ENCODE peak calls at places on chromosomes 1 and 21, in six cellular contexts. P, Z, B, I, S and O are unnamed samples.
A peak's percentile ranks its signal among the peaks of the same experiment; 100 is the strongest.

GRCh38 chr21:15831497-15831896 is 101.7 kb downstream of the USP25 start:
- DNase-seq in B (no peak), Z (no peak), S (no peak), I (no peak), P (no peak), O (no peak)

GRCh38 chr1:53270873-53271272 is 32.6 kb upstream of the MAGOH start:
- DNase-seq in B (no peak), Z (no peak), I (no peak), S (no peak), P (no peak), O (no peak)

GRCh38 chr1:204777591-204777990 is 92.1 kb upstream of the LRRN2 start:
- DNase-seq in I (no peak), P (no peak), B (no peak), Z (no peak), S (no peak), O (no peak)

GRCh38 chr1:200610846-200611245 is 9.7 kb downstream of the KIF14 start:
- DNase-seq in S (peak; percentile 58), B (no peak), P (no peak), Z (peak; percentile 30), I (no peak), O (no peak)

GRCh38 chr1:245288796-245289195 is 134.0 kb downstream of the KIF26B start:
- DNase-seq in S (peak; percentile 13), I (no peak), B (no peak), Z (no peak), P (no peak), O (no peak)

GRCh38 chr1:155198547-155198906 is 9.2 kb downstream of the THBS3 start:
- DNase-seq in I (no peak), P (no peak), S (no peak), Z (no peak), B (no peak), O (no peak)

GRCh38 chr1:198283222-198283621 is 126.4 kb downstream of the NEK7 start:
- DNase-seq in P (no peak), I (no peak), Z (no peak), S (peak; percentile 57), B (no peak), O (no peak)

GRCh38 chr1:7013833-7014639 is 228.8 kb downstream of the CAMTA1 start:
- DNase-seq in I (no peak), B (no peak), S (no peak), Z (no peak), P (no peak), O (no peak)

GRCh38 chr1:151763990-151764389 is 694 bp upstream of the MRPL9 start:
- DNase-seq in S (no peak), Z (no peak), B (no peak), I (no peak), P (no peak), O (no peak)

GRCh38 chr1:200154069-200154767 is 126.7 kb downstream of the NR5A2 start:
- DNase-seq in Z (no peak), P (no peak), I (no peak), B (no peak), S (peak; percentile 16), O (no peak)

GRCh38 chr21:19981938-19982337 is 1016.3 kb upstream of the NCAM2 start:
- DNase-seq in Z (no peak), I (no peak), B (no peak), S (no peak), P (no peak), O (no peak)
- TF ChIP-seq CTCF in Z (no peak), I (no peak), B (no peak), S (no peak), P (no peak), O (peak; percentile 9)

GRCh38 chr1:235783148-235783776 is 83.4 kb downstream of the LYST start:
- DNase-seq in S (peak; percentile 73), Z (peak; percentile 71), I (no peak), P (no peak), B (peak; percentile 16), O (no peak)
- TF ChIP-seq CTCF in S (peak; percentile 70), Z (peak; percentile 33), I (peak; percentile 50), P (peak; percentile 29), B (no peak), O (peak; percentile 64)

GRCh38 chr1:58720680-58721079 is 20.8 kb upstream of the MYSM1 start:
- DNase-seq in Z (no peak), S (peak; percentile 52), P (no peak), B (peak; percentile 29), I (no peak), O (no peak)
- TF ChIP-seq CTCF in Z (no peak), S (no peak), P (no peak), B (no peak), I (no peak), O (no peak)

DNA sequence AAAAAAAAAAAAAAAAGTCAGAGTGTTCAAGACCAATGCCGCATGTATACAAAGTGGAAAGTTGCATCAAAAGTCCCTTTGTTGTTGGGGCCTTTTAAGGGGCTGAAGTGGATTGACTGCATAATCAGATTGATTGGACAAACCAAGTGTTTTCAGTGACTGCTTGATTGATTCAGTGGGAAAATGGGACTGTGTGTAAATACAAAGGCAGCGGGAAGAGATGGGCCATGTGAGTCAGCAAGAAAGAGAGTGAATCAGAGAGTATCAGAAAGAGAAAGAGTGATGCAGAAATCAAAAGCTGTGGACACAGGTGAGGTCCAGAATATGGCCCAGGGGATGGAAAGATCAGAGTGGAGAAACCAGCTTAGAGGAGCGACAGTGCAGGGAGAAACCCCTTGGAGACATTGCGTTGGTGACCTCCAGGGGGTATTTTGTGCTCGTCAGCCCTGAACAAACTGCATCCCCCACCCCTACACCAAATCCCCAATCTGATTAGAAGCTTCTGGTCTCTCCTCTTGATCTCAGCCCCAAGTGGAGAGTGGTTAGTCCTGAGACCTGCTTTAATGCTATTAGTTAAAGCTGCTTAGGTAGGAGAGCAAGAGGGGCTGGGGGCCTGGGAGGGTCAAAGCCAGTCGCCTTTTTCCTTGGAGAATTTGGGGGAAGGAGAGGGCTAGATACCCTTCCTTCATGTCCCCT is 5.1 kb upstream of the ETV3L start:
- DNase-seq in B (peak; percentile 29), P (no peak), Z (peak; percentile 19), I (no peak), S (peak; percentile 72), O (no peak)
- TF ChIP-seq CTCF in B (no peak), P (no peak), Z (no peak), I (no peak), S (no peak), O (no peak)

GRCh38 chr1:248704556-248704955 is 2.0 kb upstream of the OR14I1 start:
- DNase-seq in B (no peak), I (no peak), S (no peak), Z (no peak), P (no peak), O (no peak)

GRCh38 chr1:248699099-248699498 is 3.5 kb downstream of the OR14I1 start:
- DNase-seq in P (no peak), I (no peak), Z (no peak), S (no peak), B (no peak), O (no peak)

GRCh38 chr1:248697907-248698306 is 4.7 kb downstream of the OR14I1 start:
- DNase-seq in B (no peak), S (no peak), Z (no peak), P (no peak), I (no peak), O (no peak)

GRCh38 chr1:248702714-248703113 is at the start of gene OR14I1:
- DNase-seq in B (no peak), P (no peak), S (no peak), I (no peak), Z (no peak), O (no peak)

GRCh38 chr1:248703674-248704073 is 1.1 kb upstream of the OR14I1 start:
- DNase-seq in S (no peak), Z (no peak), P (no peak), I (no peak), B (no peak), O (no peak)
- TF ChIP-seq CTCF in S (no peak), Z (no peak), P (no peak), I (no peak), B (no peak), O (no peak)

GRCh38 chr1:27394282-27394658 is 1.8 kb downstream of the GPR3 start:
- DNase-seq in P (no peak), S (no peak), Z (no peak), B (no peak), I (no peak), O (no peak)

GRCh38 chr1:27391511-27392095 is 819 bp upstream of the GPR3 start:
- DNase-seq in I (no peak), S (peak; percentile 57), Z (no peak), P (peak; percentile 88), B (no peak), O (peak; percentile 73)

GRCh38 chr1:27392096-27392777 is at the start of gene GPR3:
- DNase-seq in S (peak; percentile 91), Z (peak; percentile 92), I (peak; percentile 82), P (peak; percentile 96), B (peak; percentile 88), O (peak; percentile 91)

GRCh38 chr1:27393641-27394281 is 1.3 kb downstream of the GPR3 start:
- DNase-seq in I (no peak), S (no peak), P (no peak), Z (no peak), B (no peak), O (no peak)

GRCh38 chr1:27392778-27393635 is 585 bp downstream of the GPR3 start:
- DNase-seq in Z (no peak), I (no peak), S (no peak), P (no peak), B (no peak), O (no peak)
- TF ChIP-seq CTCF in Z (peak; percentile 41), I (no peak), S (peak; percentile 29), P (peak; percentile 22), B (peak; percentile 61), O (no peak)

GRCh38 chr21:29987762-29988161 is 48.0 kb upstream of the GRIK1 start:
- DNase-seq in S (no peak), Z (no peak), P (no peak), I (no peak), B (no peak), O (no peak)

GRCh38 chr21:29985866-29986265 is 46.1 kb upstream of the GRIK1 start:
- DNase-seq in S (no peak), B (no peak), Z (no peak), I (no peak), P (no peak), O (no peak)

GRCh38 chr21:29991624-29992023 is 51.8 kb upstream of the GRIK1 start:
- DNase-seq in B (no peak), P (no peak), Z (no peak), S (no peak), I (no peak), O (no peak)

GRCh38 chr21:29989634-29990234 is 49.9 kb upstream of the GRIK1 start:
- DNase-seq in Z (no peak), S (no peak), B (no peak), I (no peak), P (no peak), O (no peak)
- TF ChIP-seq CTCF in Z (no peak), S (no peak), B (no peak), I (no peak), P (no peak), O (no peak)

GRCh38 chr1:27506703-27507102 is 16.7 kb upstream of the WASF2 start:
- DNase-seq in P (no peak), S (no peak), I (no peak), Z (no peak), B (no peak), O (no peak)

GRCh38 chr1:27509127-27510080 is 19.4 kb upstream of the WASF2 start:
- DNase-seq in I (no peak), S (no peak), B (no peak), P (no peak), Z (no peak), O (no peak)

GRCh38 chr1:27505420-27505680 is 15.4 kb upstream of the WASF2 start:
- DNase-seq in Z (no peak), I (no peak), P (no peak), S (no peak), B (no peak), O (no peak)

GRCh38 chr1:27504588-27505419 is 14.8 kb upstream of the WASF2 start:
- DNase-seq in S (peak; percentile 49), I (peak; percentile 81), B (no peak), P (peak; percentile 85), Z (peak; percentile 69), O (no peak)

GRCh38 chr1:27508139-27508665 is 18.2 kb upstream of the WASF2 start:
- DNase-seq in I (no peak), S (no peak), Z (no peak), P (no peak), B (no peak), O (no peak)
- TF ChIP-seq CTCF in I (no peak), S (no peak), Z (peak; percentile 16), P (no peak), B (peak; percentile 18), O (no peak)